ENCODE peak calls at places on chromosomes 7 and 10, in four cellular contexts. T, C, Y and D are unnamed samples.

GRCh38 chr7:15554081-15554480 is 7.7 kb downstream of the AGMO start:
- DNase-seq in T (no peak), C (no peak), Y (no peak), D (no peak)

GRCh38 chr10:101655581-101655980 is 39.4 kb downstream of the FBXW4 start:
- DNase-seq in T (no peak), C (no peak), Y (no peak), D (no peak)

GRCh38 chr7:29139191-29139590 is 7.1 kb downstream of the CPVL start:
- DNase-seq in T (no peak), C (no peak), Y (no peak), D (no peak)

GRCh38 chr7:43758861-43759683 is 592 bp downstream of the BLVRA start:
- DNase-seq in T (peak; percentile 51), C (no peak), Y (no peak), D (peak; percentile 65)

GRCh38 chr7:21028186-21028989 is 241.7 kb upstream of the SP8 start:
- DNase-seq in T (no peak), C (no peak), Y (no peak), D (peak; percentile 37)

GRCh38 chr10:106708521-106708920 is 456.0 kb downstream of the SORCS1 start:
- DNase-seq in T (no peak), C (no peak), Y (no peak), D (no peak)

GRCh38 chr10:86661161-86662025 is 6.9 kb upstream of the LDB3 start:
- DNase-seq in T (no peak), C (no peak), Y (no peak), D (no peak)

GRCh38 chr7:2982831-2983230 is 60.8 kb downstream of the CARD11 start:
- DNase-seq in T (no peak), C (no peak), Y (no peak), D (no peak)

GRCh38 chr10:71031601-71032000 is 143.2 kb upstream of the PCBD1 start:
- DNase-seq in T (no peak), C (no peak), Y (no peak), D (no peak)

GRCh38 chr10:22712959-22713852 is 1.2 kb downstream of the PIP4K2A start:
- DNase-seq in T (peak; percentile 51), C (no peak), Y (peak; percentile 29), D (peak; percentile 50)

GRCh38 chr7:90945104-90945752 is 319.0 kb upstream of the FZD1 start:
- DNase-seq in T (no peak), C (no peak), Y (no peak), D (no peak)

GRCh38 chr10:5659702-5660528 is 6.5 kb downstream of the ASB13 start:
- DNase-seq in T (no peak), C (no peak), Y (peak; percentile 96), D (no peak)

GRCh38 chr7:107080099-107080505 is 35.6 kb downstream of the PRKAR2B start:
- DNase-seq in T (no peak), C (no peak), Y (no peak), D (no peak)

GRCh38 chr10:71424496-71425194 is 27.9 kb downstream of the CDH23 start:
- DNase-seq in T (no peak), C (no peak), Y (no peak), D (no peak)

GRCh38 chr10:83862723-83863122 is 276.6 kb upstream of the GHITM start:
- DNase-seq in T (no peak), C (no peak), Y (no peak), D (no peak)

GRCh38 chr7:108598153-108598552 is 28.5 kb downstream of the DNAJB9 start:
- DNase-seq in T (no peak), C (no peak), Y (no peak), D (no peak)

GRCh38 chr7:31134246-31135188 is 82.4 kb downstream of the ADCYAP1R1 start:
- DNase-seq in T (peak; percentile 73), C (no peak), Y (peak; percentile 58), D (peak; percentile 83)

GRCh38 chr7:83524286-83525075 is 124.5 kb downstream of the SEMA3E start:
- DNase-seq in T (no peak), C (no peak), Y (no peak), D (no peak)

GRCh38 chr10:78964952-78965633 is 103.7 kb upstream of the ZMIZ1 start:
- DNase-seq in T (peak; percentile 67), C (no peak), Y (peak; percentile 94), D (no peak)

GRCh38 chr10:119542357-119542989 is at the start of gene RGS10:
- DNase-seq in T (peak; percentile 85), C (no peak), Y (no peak), D (peak; percentile 71)

GRCh38 chr7:1055084-1055450 is 10.7 kb downstream of the GPR146 start:
- DNase-seq in T (peak; percentile 83), C (no peak), Y (no peak), D (peak; percentile 69)

GRCh38 chr10:48444861-48445841 is 138.7 kb downstream of the MAPK8 start:
- DNase-seq in T (no peak), C (no peak), Y (peak; percentile 27), D (no peak)

GRCh38 chr7:23981758-23982157 is 271.7 kb downstream of the STK31 start:
- DNase-seq in T (no peak), C (no peak), Y (no peak), D (no peak)

GRCh38 chr10:71419002-71419540 is 22.4 kb downstream of the CDH23 start:
- DNase-seq in T (no peak), C (no peak), Y (no peak), D (no peak)

GRCh38 chr10:122143238-122143841 is 127.8 kb upstream of the BTBD16 start:
- DNase-seq in T (no peak), C (no peak), Y (no peak), D (no peak)

GRCh38 chr7:1428941-1429444 is 30.3 kb downstream of the MICALL2 start:
- DNase-seq in T (peak; percentile 54), C (no peak), Y (peak; percentile 41), D (no peak)

DNA sequence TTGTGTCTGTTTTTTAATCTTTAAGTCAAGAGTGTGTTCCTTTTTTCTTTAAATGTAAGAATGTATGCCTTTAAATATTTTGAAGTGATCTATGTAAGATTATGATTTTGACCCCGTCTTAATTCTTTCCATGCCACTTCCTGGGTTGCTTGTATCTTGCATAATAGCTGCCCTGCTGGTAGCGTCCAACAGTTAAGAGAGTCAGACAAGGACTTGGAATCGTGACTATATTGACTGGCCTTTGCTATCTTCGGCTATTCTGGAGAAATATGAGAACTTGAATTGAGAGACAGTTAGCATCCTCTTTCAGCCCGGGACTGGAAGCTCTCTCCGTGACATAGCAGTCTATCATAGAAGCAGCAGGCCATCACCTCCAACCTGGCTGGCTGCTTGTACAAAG is 13.0 kb downstream of the NRP1 start:
- DNase-seq in T (no peak), C (no peak), Y (no peak), D (no peak)
- TF ChIP-seq FOXM1 in T (no peak), C (no peak), Y (no peak), D (no peak)

GRCh38 chr7:140476698-140477261 is 2.5 kb downstream of the MKRN1 start:
- DNase-seq in T (peak; percentile 42), C (no peak), Y (no peak), D (no peak)

GRCh38 chr7:140475747-140476333 is 3.5 kb downstream of the MKRN1 start:
- DNase-seq in T (peak; percentile 50), C (no peak), Y (peak; percentile 46), D (peak; percentile 67)

GRCh38 chr7:140479062-140479738 is at the start of gene MKRN1:
- DNase-seq in T (peak; percentile 100), C (peak; percentile 83), Y (peak; percentile 93), D (peak; percentile 99)

GRCh38 chr7:140479739-140480084 is 407 bp upstream of the MKRN1 start:
- DNase-seq in T (no peak), C (no peak), Y (no peak), D (no peak)

GRCh38 chr7:140478361-140479061 is 794 bp downstream of the MKRN1 start:
- DNase-seq in T (no peak), C (no peak), Y (no peak), D (peak; percentile 75)
- TF ChIP-seq FOXK2 in T (peak; percentile 21), C (no peak), Y (no peak), D (no peak)

GRCh38 chr7:47265621-47266020 is 316.3 kb downstream of the TNS3 start:
- DNase-seq in T (no peak), C (no peak), Y (no peak), D (no peak)
- TF ChIP-seq FOXM1 in T (no peak), C (no peak), Y (no peak), D (no peak)

DNA sequence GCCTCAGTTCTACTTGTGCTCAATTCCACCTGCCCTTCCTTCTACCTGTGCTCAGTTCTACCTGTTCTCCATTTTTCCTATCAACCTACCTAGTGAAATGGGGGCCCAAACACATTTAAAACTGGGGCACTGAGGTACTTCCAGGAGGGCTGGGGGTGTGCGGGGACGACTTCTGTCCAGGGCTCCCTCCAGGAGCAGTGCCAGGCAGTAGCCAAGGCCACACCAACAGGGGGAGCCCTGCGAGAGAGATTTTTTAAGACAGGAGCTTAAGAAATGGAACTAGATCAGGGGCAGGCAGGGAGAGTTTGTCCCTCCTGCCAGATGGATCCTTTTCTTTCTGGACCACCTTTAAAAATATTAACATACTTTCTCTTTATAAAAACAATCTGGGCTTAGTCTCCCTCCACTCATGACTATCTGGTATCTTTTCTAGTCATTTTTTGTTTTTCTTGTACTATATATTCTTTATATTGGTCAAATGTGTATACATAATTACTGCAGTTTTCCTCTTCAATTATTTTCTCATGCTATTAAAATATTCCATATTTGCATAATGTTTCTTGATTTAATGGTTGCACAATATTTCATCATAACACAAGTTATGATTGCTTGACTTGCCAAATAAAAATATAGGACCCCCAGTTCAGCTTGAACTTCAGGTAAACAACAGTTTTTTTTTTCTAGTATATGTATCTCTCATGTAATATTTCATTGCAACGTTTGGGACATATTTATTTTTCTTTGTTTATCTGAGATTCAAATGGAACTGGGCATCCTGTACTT is 47.3 kb upstream of the INSYN2A start:
- DNase-seq in T (no peak), C (no peak), Y (peak; percentile 46), D (peak; percentile 73)
- TF ChIP-seq FOXK2 in T (no peak), C (no peak), Y (no peak), D (no peak)

GRCh38 chr10:74293686-74294365 is 142.8 kb downstream of the ADK start:
- DNase-seq in T (no peak), C (no peak), Y (no peak), D (no peak)
- TF ChIP-seq FOXM1 in T (no peak), C (no peak), Y (no peak), D (no peak)

GRCh38 chr7:140484951-140485350 is 5.6 kb upstream of the MKRN1 start:
- DNase-seq in T (no peak), C (no peak), Y (no peak), D (no peak)
- TF ChIP-seq FOXK2 in T (no peak), C (no peak), Y (no peak), D (no peak)

GRCh38 chr10:102776779-102777417 is 33.1 kb downstream of the WBP1L start:
- DNase-seq in T (peak; percentile 73), C (no peak), Y (peak; percentile 85), D (no peak)
- TF ChIP-seq FOXM1 in T (no peak), C (no peak), Y (no peak), D (no peak)